ENCODE peak calls at places on chromosomes 5 and 9, in eight cellular contexts. A is natural killer cell treated with Interleukin-12 subunit alpha and Interleukin-12 subunit beta and Interleukin-15 and Interleukin-18, amount 100 ng/mL, for 72 hours; U is NCI-H1417; S is WTC11; Q is NCI-H446; N is Calu3; H is T-helper 22 cell; Y is NCI-H2029. B is an unnamed sample.

GRCh38 chr9:85244856-85245255 is 496.9 kb downstream of the AGTPBP1 start:
- DNase-seq in A (no peak), U (no peak), S (no peak), Q (no peak), N (no peak), H (no peak), Y (no peak), B (no peak)

GRCh38 chr5:58813855-58814254 is 231.0 kb downstream of the RAB3C start:
- DNase-seq in A (no peak), U (no peak), S (no peak), Q (no peak), N (no peak), H (no peak), Y (no peak), B (no peak)

GRCh38 chr5:33180900-33181299 is 259.9 kb upstream of the TARS1 start:
- DNase-seq in A (no peak), U (no peak), S (no peak), Q (peak; percentile 36), N (peak; percentile 2), H (no peak), Y (no peak), B (peak; percentile 50)

GRCh38 chr5:108382784-108383358 is 973 bp upstream of the FBXL17 start:
- DNase-seq in A (no peak), U (peak; percentile 52), S (no peak), Q (no peak), N (peak; percentile 15), H (no peak), Y (peak; percentile 31), B (peak; percentile 53)

GRCh38 chr9:87683751-87684626 is 41.9 kb upstream of the CTSL start:
- DNase-seq in A (no peak), U (no peak), S (no peak), Q (no peak), N (no peak), H (no peak), Y (no peak), B (no peak)

GRCh38 chr5:79806741-79807140 is 117.1 kb downstream of the CMYA5 start:
- DNase-seq in A (no peak), U (no peak), S (no peak), Q (no peak), N (no peak), H (no peak), Y (peak; percentile 34), B (no peak)

GRCh38 chr9:108057421-108058136 is 568.0 kb upstream of the KLF4 start:
- DNase-seq in A (no peak), U (no peak), S (no peak), Q (no peak), N (peak; percentile 8), H (no peak), Y (no peak), B (peak; percentile 85)

GRCh38 chr5:108729306-108729645 is 18.4 kb upstream of the FER start:
- DNase-seq in A (no peak), U (no peak), S (no peak), Q (no peak), N (no peak), H (no peak), Y (no peak), B (no peak)

GRCh38 chr9:120402741-120403542 is 177.0 kb downstream of the CDK5RAP2 start:
- DNase-seq in A (no peak), U (no peak), S (no peak), Q (no peak), N (no peak), H (no peak), Y (no peak), B (peak; percentile 89)